ENCODE peak calls at places on chromosomes 2 and 18, in eight cellular contexts. I, O, Q, C, E, V, Y and J are unnamed samples.

GRCh38 chr2:128782411-128783192 is 463.9 kb upstream of the HS6ST1 start:
- DNase-seq in E (peak), I (no peak), O (no peak), C (no peak), Q (no peak), Y (no peak), V (no peak), J (no peak)

GRCh38 chr2:128520340-128520739 is 201.7 kb upstream of the HS6ST1 start:
- DNase-seq in O (no peak), V (no peak), Q (no peak), C (no peak), Y (no peak), E (no peak), I (no peak), J (no peak)

GRCh38 chr2:241547781-241548450 is 10.6 kb upstream of the BOK start:
- DNase-seq in Q (no peak), O (no peak), E (no peak), I (no peak), V (no peak), Y (no peak), C (no peak), J (no peak)

GRCh38 chr2:74525717-74526648 is at the start of gene DQX1:
- DNase-seq in C (peak), Q (peak), V (no peak), Y (no peak), O (no peak), E (no peak), I (peak), J (peak)

GRCh38 chr2:10252651-10253050 is 50.1 kb upstream of the HPCAL1 start:
- DNase-seq in C (no peak), I (no peak), Q (no peak), O (no peak), Y (no peak), V (no peak), E (peak), J (no peak)

GRCh38 chr18:22999212-22999611 is 66.1 kb downstream of the RBBP8 start:
- DNase-seq in Q (no peak), O (no peak), Y (no peak), C (no peak), I (no peak), E (no peak), V (no peak), J (no peak)

GRCh38 chr2:65129276-65129612 is 662 bp downstream of the RAB1A start:
- DNase-seq in Q (no peak), I (peak), C (no peak), Y (no peak), V (no peak), O (no peak), E (no peak), J (no peak)

GRCh38 chr2:113157108-113157896 is 16.5 kb upstream of the PSD4 start:
- DNase-seq in Y (no peak), I (peak), V (no peak), O (no peak), E (peak), C (no peak), Q (peak), J (peak)

GRCh38 chr2:133411857-133412256 is 156.4 kb downstream of the NCKAP5 start:
- DNase-seq in E (no peak), Q (no peak), V (no peak), Y (no peak), O (no peak), C (peak), I (no peak), J (no peak)

GRCh38 chr18:62452280-62452824 is 70.5 kb upstream of the ZCCHC2 start:
- DNase-seq in C (no peak), V (no peak), I (no peak), E (no peak), Q (peak), O (no peak), Y (peak), J (no peak)

GRCh38 chr18:55324166-55324565 is 263.8 kb downstream of the TCF4 start:
- DNase-seq in E (no peak), V (no peak), O (no peak), Q (no peak), I (no peak), C (no peak), Y (no peak), J (no peak)

GRCh38 chr2:240934701-240935100 is 28.6 kb downstream of the CROCC2 start:
- DNase-seq in C (peak), O (no peak), V (peak), E (peak), I (no peak), Q (no peak), Y (no peak), J (peak)

DNA sequence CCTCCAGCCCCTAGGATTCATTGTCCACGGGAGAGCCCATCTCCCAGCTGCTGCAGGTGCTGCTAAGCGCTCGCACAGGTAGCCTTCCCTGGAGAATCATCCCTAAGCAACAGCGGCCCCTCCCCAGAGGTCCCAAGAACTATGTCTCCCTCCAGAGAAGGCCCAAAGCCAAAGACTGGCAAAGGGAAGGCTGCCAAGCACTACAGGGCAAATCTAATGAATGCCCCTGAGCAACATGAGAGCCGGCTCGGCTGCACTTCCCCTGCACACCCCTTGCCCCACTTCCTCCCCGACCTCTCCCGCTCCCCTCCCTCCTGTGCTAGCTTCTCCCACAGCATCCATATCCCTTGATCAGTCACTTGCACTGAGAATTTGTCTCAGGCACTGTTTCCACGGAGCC is 20.0 kb upstream of the COL6A3 start:
- DNase-seq in V (no peak), Q (no peak), O (no peak), E (no peak), Y (no peak), I (no peak), C (no peak), J (no peak)
- H3K27ac ChIP-seq in V (peak), Q (no peak), O (peak), E (no peak), Y (no peak), I (no peak), C (no peak), J (no peak)

DNA sequence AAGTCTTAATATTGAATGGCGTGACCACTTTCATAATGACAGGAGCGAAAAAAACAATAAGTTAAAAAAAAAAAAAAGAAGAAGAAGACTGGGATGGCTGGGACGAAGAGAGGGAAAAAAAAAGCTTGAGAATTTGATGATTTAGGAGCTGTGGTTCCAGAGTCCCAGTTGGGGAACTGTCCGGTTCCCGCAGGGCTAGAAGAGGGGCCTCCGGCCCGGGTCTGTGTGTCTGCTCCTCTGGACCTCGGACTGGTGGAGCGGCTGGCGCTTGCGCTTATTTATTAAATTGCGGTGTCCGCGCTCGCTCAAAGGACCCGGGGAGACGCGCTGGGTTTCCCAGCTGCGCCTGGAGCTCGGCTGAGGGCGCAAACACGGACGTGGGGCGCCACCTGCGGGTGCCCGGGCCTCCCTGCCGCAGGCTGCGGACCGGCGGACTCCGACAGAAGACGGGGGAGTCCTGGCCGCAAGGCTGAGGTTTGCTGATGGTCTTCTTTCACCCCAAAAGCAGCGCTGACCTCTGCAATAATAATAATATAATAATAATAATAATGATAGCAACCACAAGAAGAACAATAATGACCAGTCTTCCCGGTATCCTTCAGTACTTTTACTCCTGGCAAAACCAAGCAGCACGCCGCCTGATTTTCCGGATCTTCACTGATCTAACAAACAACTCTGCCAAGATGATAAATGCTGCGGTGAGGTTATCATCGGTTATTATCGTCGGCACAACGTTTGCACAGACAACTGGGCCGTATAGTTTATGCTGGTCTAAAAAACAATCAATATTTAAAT is at the start of gene CBLN2:
- DNase-seq in I (no peak), Q (peak), O (peak), C (peak), V (no peak), Y (no peak), E (peak), J (no peak)
- TF ChIP-seq CTCF in I (no peak), Q (peak), O (peak), C (peak), V (peak), Y (no peak), E (peak), J (peak)

GRCh38 chr2:16041466-16041810 is 101.1 kb downstream of the MYCN start:
- DNase-seq in C (no peak), E (no peak), Y (no peak), O (no peak), I (no peak), Q (no peak), V (no peak), J (no peak)
- H3K27ac ChIP-seq in C (peak), E (no peak), Y (no peak), O (no peak), I (no peak), Q (no peak), V (no peak), J (no peak)

DNA sequence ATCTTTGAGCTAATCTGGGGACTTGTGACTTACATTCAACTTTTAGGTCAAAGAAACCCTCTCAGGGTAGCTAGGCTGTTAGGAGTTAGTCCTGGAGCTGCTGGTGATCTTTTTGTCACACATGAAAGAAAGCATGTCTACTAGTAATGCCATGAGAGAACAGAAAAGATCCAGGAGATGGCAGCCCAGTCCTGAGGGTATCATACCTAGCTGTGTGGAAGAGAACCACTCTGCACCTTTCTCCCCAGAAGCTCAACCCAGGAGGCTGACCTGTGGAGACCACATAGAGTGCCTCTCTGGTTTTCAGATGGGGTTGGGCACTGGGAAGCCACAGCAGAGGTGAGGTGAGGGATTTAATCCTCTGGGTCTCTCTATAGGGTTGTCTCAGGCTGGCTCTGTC is 460.2 kb upstream of the UBE2E3 start:
- DNase-seq in O (no peak), C (peak), V (no peak), E (no peak), I (no peak), Y (no peak), Q (peak), J (no peak)
- TF ChIP-seq CTCF in O (no peak), C (no peak), V (no peak), E (no peak), I (no peak), Y (no peak), Q (peak), J (no peak)

GRCh38 chr2:336360-336759 is 48.5 kb upstream of the ALKAL2 start:
- DNase-seq in E (no peak), Y (no peak), O (no peak), C (no peak), I (no peak), V (no peak), Q (no peak), J (no peak)
- H3K27ac ChIP-seq in E (no peak), Y (no peak), O (no peak), C (no peak), I (no peak), V (no peak), Q (no peak), J (no peak)

GRCh38 chr2:156589381-156590079 is 153.4 kb downstream of the GPD2 start:
- DNase-seq in E (no peak), Y (no peak), Q (peak), O (peak), C (peak), V (peak), I (peak), J (no peak)
- TF ChIP-seq CTCF in E (peak), Y (peak), Q (peak), O (peak), C (peak), V (peak), I (peak), J (peak)

GRCh38 chr2:60583604-60584003 is 30.1 kb upstream of the BCL11A start:
- DNase-seq in V (no peak), C (no peak), Q (no peak), Y (no peak), E (no peak), I (no peak), O (no peak), J (no peak)

GRCh38 chr2:60581461-60582282 is 28.2 kb upstream of the BCL11A start:
- DNase-seq in C (peak), I (peak), Y (peak), E (peak), Q (peak), V (no peak), O (peak), J (peak)

GRCh38 chr2:60589093-60589492 is 35.6 kb upstream of the BCL11A start:
- DNase-seq in E (no peak), I (no peak), V (no peak), C (no peak), O (no peak), Q (no peak), Y (no peak), J (no peak)

GRCh38 chr2:60585276-60585675 is 31.8 kb upstream of the BCL11A start:
- DNase-seq in E (no peak), I (no peak), C (no peak), V (no peak), Q (no peak), O (no peak), Y (no peak), J (no peak)

DNA sequence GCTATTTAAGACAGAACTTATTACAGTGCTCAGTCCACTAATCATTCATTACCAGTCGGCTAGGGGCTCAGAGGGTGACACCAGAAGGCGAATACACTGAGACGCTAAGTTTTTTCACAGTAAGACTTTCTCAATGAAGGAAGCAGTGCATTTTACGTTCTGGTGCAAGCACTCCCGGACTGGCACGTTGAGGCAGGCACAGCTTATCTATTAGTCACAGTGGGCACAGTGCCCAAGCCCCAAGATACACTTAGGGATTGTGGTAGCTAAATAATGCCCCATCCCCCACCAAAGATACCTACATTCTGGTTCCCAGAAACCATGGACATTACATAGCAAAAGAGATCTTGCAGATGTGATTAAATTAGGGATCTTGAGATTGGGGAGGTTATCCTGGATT is 32.6 kb upstream of the BCL11A start:
- DNase-seq in V (no peak), O (no peak), E (no peak), I (no peak), Q (no peak), C (no peak), Y (no peak), J (no peak)
- H3K27ac ChIP-seq in V (no peak), O (no peak), E (no peak), I (no peak), Q (no peak), C (no peak), Y (no peak), J (no peak)

GRCh38 chr18:73150199-73150598 is 282.4 kb upstream of the NETO1 start:
- DNase-seq in V (no peak), O (no peak), I (no peak), C (no peak), E (no peak), Q (no peak), Y (no peak), J (no peak)
- TF ChIP-seq CTCF in V (no peak), O (peak), I (no peak), C (no peak), E (no peak), Q (no peak), Y (no peak), J (no peak)

GRCh38 chr18:27995770-27996502 is 181.0 kb downstream of the CDH2 start:
- DNase-seq in V (no peak), C (no peak), Y (no peak), I (no peak), O (no peak), E (no peak), Q (no peak), J (no peak)

GRCh38 chr18:27994571-27994970 is 182.4 kb downstream of the CDH2 start:
- DNase-seq in O (no peak), E (no peak), Q (no peak), Y (no peak), C (no peak), V (no peak), I (no peak), J (no peak)

GRCh38 chr18:27991391-27991790 is 185.5 kb downstream of the CDH2 start:
- DNase-seq in I (no peak), O (no peak), Q (peak), V (no peak), C (no peak), Y (no peak), E (no peak), J (no peak)

DNA sequence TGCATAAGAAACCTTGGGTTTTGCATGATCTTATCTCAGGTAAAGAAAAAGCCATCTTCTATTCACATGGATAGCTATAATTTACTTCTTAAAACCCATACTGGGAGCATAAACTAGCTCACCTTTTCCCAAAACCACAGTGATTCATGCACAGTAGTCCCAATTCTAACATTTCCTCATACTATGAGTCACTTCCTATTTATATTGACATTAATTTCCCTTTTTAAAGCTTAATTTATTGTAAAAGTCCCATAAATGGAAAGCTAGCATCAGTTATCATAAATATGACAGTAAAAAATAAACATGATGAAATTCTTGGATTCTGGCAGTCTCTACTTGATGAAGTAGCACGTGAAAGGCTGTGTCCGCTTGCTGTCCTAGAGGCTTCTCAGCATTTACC is 180.1 kb downstream of the CDH2 start:
- DNase-seq in C (no peak), O (peak), Q (no peak), E (no peak), I (no peak), V (no peak), Y (no peak), J (no peak)
- H3K27ac ChIP-seq in C (no peak), O (no peak), Q (no peak), E (no peak), I (no peak), V (no peak), Y (no peak), J (no peak)

GRCh38 chr2:214591359-214591758 is 180.5 kb downstream of the VWC2L start:
- DNase-seq in Q (no peak), E (no peak), C (no peak), I (no peak), O (no peak), V (no peak), Y (no peak), J (no peak)
- TF ChIP-seq CTCF in Q (peak), E (peak), C (no peak), I (peak), O (peak), V (no peak), Y (no peak), J (no peak)